ENCODE peak calls at places on chromosomes 5 and 9, in five cellular contexts. One of them, this sample, is unnamed.

GRCh38 chr5:132907161-132907560 is 33.7 kb downstream of the LEAP2 start:
- DNase-seq in HTR-8/SVneo: no peak
- DNase-seq in stomach: no peak
- DNase-seq in amniotic stem cell: no peak
- DNase-seq in stimulated activated CD8-positive, alpha-beta memory T cell treated with anti-CD3 and anti-CD28 coated beads, Interleukin-15, amount 100 ng/mL, for 4 hours: no peak
- DNase-seq in this sample: no peak

GRCh38 chr9:87445646-87446045 is 52.0 kb upstream of the DAPK1 start:
- DNase-seq in HTR-8/SVneo: peak
- DNase-seq in stomach: peak
- DNase-seq in stimulated activated CD8-positive, alpha-beta memory T cell treated with anti-CD3 and anti-CD28 coated beads, Interleukin-15, amount 100 ng/mL, for 4 hours: no peak
- DNase-seq in amniotic stem cell: no peak
- DNase-seq in this sample: peak

GRCh38 chr9:69168709-69169217 is 5.3 kb upstream of the TJP2 start:
- DNase-seq in HTR-8/SVneo: no peak
- DNase-seq in stomach: no peak
- DNase-seq in amniotic stem cell: no peak
- DNase-seq in stimulated activated CD8-positive, alpha-beta memory T cell treated with anti-CD3 and anti-CD28 coated beads, Interleukin-15, amount 100 ng/mL, for 4 hours: no peak
- DNase-seq in this sample: peak

GRCh38 chr5:174273325-174273724 is 227.8 kb downstream of the NSG2 start:
- DNase-seq in HTR-8/SVneo: no peak
- DNase-seq in stomach: no peak
- DNase-seq in amniotic stem cell: no peak
- DNase-seq in stimulated activated CD8-positive, alpha-beta memory T cell treated with anti-CD3 and anti-CD28 coated beads, Interleukin-15, amount 100 ng/mL, for 4 hours: no peak
- DNase-seq in this sample: no peak

GRCh38 chr5:106269252-106269843 is 1401.4 kb downstream of the EFNA5 start:
- DNase-seq in stimulated activated CD8-positive, alpha-beta memory T cell treated with anti-CD3 and anti-CD28 coated beads, Interleukin-15, amount 100 ng/mL, for 4 hours: no peak
- DNase-seq in HTR-8/SVneo: no peak
- DNase-seq in stomach: no peak
- DNase-seq in amniotic stem cell: no peak
- DNase-seq in this sample: peak

GRCh38 chr9:89821081-89821480 is 216.3 kb downstream of the GADD45G start:
- DNase-seq in stomach: no peak
- DNase-seq in amniotic stem cell: no peak
- DNase-seq in stimulated activated CD8-positive, alpha-beta memory T cell treated with anti-CD3 and anti-CD28 coated beads, Interleukin-15, amount 100 ng/mL, for 4 hours: no peak
- DNase-seq in HTR-8/SVneo: peak
- DNase-seq in this sample: peak

GRCh38 chr5:111172504-111172903 is 51.7 kb upstream of the CAMK4 start:
- DNase-seq in HTR-8/SVneo: no peak
- DNase-seq in stomach: no peak
- DNase-seq in stimulated activated CD8-positive, alpha-beta memory T cell treated with anti-CD3 and anti-CD28 coated beads, Interleukin-15, amount 100 ng/mL, for 4 hours: no peak
- DNase-seq in amniotic stem cell: no peak
- DNase-seq in this sample: no peak

GRCh38 chr5:149777382-149777781 is 47.3 kb downstream of the PPARGC1B start:
- DNase-seq in amniotic stem cell: no peak
- DNase-seq in HTR-8/SVneo: no peak
- DNase-seq in stomach: no peak
- DNase-seq in stimulated activated CD8-positive, alpha-beta memory T cell treated with anti-CD3 and anti-CD28 coated beads, Interleukin-15, amount 100 ng/mL, for 4 hours: no peak
- DNase-seq in this sample: no peak

GRCh38 chr5:41809128-41809527 is 61.1 kb downstream of the OXCT1 start:
- DNase-seq in HTR-8/SVneo: no peak
- DNase-seq in amniotic stem cell: no peak
- DNase-seq in stimulated activated CD8-positive, alpha-beta memory T cell treated with anti-CD3 and anti-CD28 coated beads, Interleukin-15, amount 100 ng/mL, for 4 hours: no peak
- DNase-seq in stomach: no peak
- DNase-seq in this sample: no peak

GRCh38 chr9:134496413-134497282 is 145.0 kb upstream of the COL5A1 start:
- DNase-seq in stimulated activated CD8-positive, alpha-beta memory T cell treated with anti-CD3 and anti-CD28 coated beads, Interleukin-15, amount 100 ng/mL, for 4 hours: no peak
- DNase-seq in stomach: no peak
- DNase-seq in HTR-8/SVneo: no peak
- DNase-seq in amniotic stem cell: no peak
- DNase-seq in this sample: peak

GRCh38 chr5:146671561-146671960 is 155.6 kb upstream of the GPR151 start:
- DNase-seq in stimulated activated CD8-positive, alpha-beta memory T cell treated with anti-CD3 and anti-CD28 coated beads, Interleukin-15, amount 100 ng/mL, for 4 hours: no peak
- DNase-seq in amniotic stem cell: no peak
- DNase-seq in stomach: no peak
- DNase-seq in HTR-8/SVneo: no peak
- DNase-seq in this sample: no peak

GRCh38 chr5:151596839-151597539 is 5.9 kb upstream of the FAT2 start:
- DNase-seq in stimulated activated CD8-positive, alpha-beta memory T cell treated with anti-CD3 and anti-CD28 coated beads, Interleukin-15, amount 100 ng/mL, for 4 hours: no peak
- DNase-seq in stomach: no peak
- DNase-seq in amniotic stem cell: no peak
- DNase-seq in HTR-8/SVneo: peak
- DNase-seq in this sample: peak

GRCh38 chr9:134566936-134567335 is 74.7 kb upstream of the COL5A1 start:
- DNase-seq in HTR-8/SVneo: no peak
- DNase-seq in amniotic stem cell: no peak
- DNase-seq in stimulated activated CD8-positive, alpha-beta memory T cell treated with anti-CD3 and anti-CD28 coated beads, Interleukin-15, amount 100 ng/mL, for 4 hours: no peak
- DNase-seq in stomach: peak
- DNase-seq in this sample: no peak

GRCh38 chr5:38846379-38846967 is 661 bp downstream of the OSMR start:
- DNase-seq in stimulated activated CD8-positive, alpha-beta memory T cell treated with anti-CD3 and anti-CD28 coated beads, Interleukin-15, amount 100 ng/mL, for 4 hours: no peak
- DNase-seq in amniotic stem cell: no peak
- DNase-seq in stomach: no peak
- DNase-seq in HTR-8/SVneo: no peak
- DNase-seq in this sample: no peak

GRCh38 chr5:111383288-111383970 is 128.9 kb downstream of the STARD4 start:
- DNase-seq in stimulated activated CD8-positive, alpha-beta memory T cell treated with anti-CD3 and anti-CD28 coated beads, Interleukin-15, amount 100 ng/mL, for 4 hours: no peak
- DNase-seq in HTR-8/SVneo: no peak
- DNase-seq in amniotic stem cell: no peak
- DNase-seq in stomach: no peak
- DNase-seq in this sample: peak

GRCh38 chr5:126499742-126500396 is 76.7 kb downstream of the GRAMD2B start:
- DNase-seq in HTR-8/SVneo: no peak
- DNase-seq in stimulated activated CD8-positive, alpha-beta memory T cell treated with anti-CD3 and anti-CD28 coated beads, Interleukin-15, amount 100 ng/mL, for 4 hours: no peak
- DNase-seq in amniotic stem cell: no peak
- DNase-seq in stomach: no peak
- DNase-seq in this sample: peak

GRCh38 chr5:89313044-89313443 is 430.1 kb upstream of the MEF2C start:
- DNase-seq in HTR-8/SVneo: no peak
- DNase-seq in stimulated activated CD8-positive, alpha-beta memory T cell treated with anti-CD3 and anti-CD28 coated beads, Interleukin-15, amount 100 ng/mL, for 4 hours: no peak
- DNase-seq in amniotic stem cell: no peak
- DNase-seq in stomach: no peak
- DNase-seq in this sample: peak

GRCh38 chr9:87324613-87325194 is 173.0 kb upstream of the DAPK1 start:
- DNase-seq in HTR-8/SVneo: peak
- DNase-seq in stimulated activated CD8-positive, alpha-beta memory T cell treated with anti-CD3 and anti-CD28 coated beads, Interleukin-15, amount 100 ng/mL, for 4 hours: no peak
- DNase-seq in stomach: no peak
- DNase-seq in amniotic stem cell: peak
- DNase-seq in this sample: peak

GRCh38 chr9:4299006-4299795 is 667 bp downstream of the GLIS3 start:
- DNase-seq in amniotic stem cell: no peak
- DNase-seq in stimulated activated CD8-positive, alpha-beta memory T cell treated with anti-CD3 and anti-CD28 coated beads, Interleukin-15, amount 100 ng/mL, for 4 hours: no peak
- DNase-seq in stomach: peak
- DNase-seq in HTR-8/SVneo: no peak
- DNase-seq in this sample: peak

GRCh38 chr5:32138839-32139493 is 35.2 kb downstream of the GOLPH3 start:
- DNase-seq in HTR-8/SVneo: no peak
- DNase-seq in amniotic stem cell: no peak
- DNase-seq in stimulated activated CD8-positive, alpha-beta memory T cell treated with anti-CD3 and anti-CD28 coated beads, Interleukin-15, amount 100 ng/mL, for 4 hours: no peak
- DNase-seq in stomach: no peak
- DNase-seq in this sample: peak

GRCh38 chr9:967436-967835 is 9.0 kb upstream of the DMRT3 start:
- DNase-seq in stomach: no peak
- DNase-seq in stimulated activated CD8-positive, alpha-beta memory T cell treated with anti-CD3 and anti-CD28 coated beads, Interleukin-15, amount 100 ng/mL, for 4 hours: no peak
- DNase-seq in HTR-8/SVneo: no peak
- DNase-seq in amniotic stem cell: no peak
- DNase-seq in this sample: no peak

GRCh38 chr9:84652496-84653081 is 16.9 kb upstream of the NTRK2 start:
- DNase-seq in HTR-8/SVneo: no peak
- DNase-seq in amniotic stem cell: no peak
- DNase-seq in stimulated activated CD8-positive, alpha-beta memory T cell treated with anti-CD3 and anti-CD28 coated beads, Interleukin-15, amount 100 ng/mL, for 4 hours: no peak
- DNase-seq in stomach: no peak
- DNase-seq in this sample: no peak

This sample was measured in iris pigment epithelial cell.